ENCODE peak calls at places on chromosomes 2 and 18, in seven cellular contexts. O is H9, W is cardiac muscle cell, Z is A549, X is PC-3, D is heart left ventricle, Y is tibial nerve. U is an unnamed sample.

GRCh38 chr2:66433945-66434678 is 813 bp upstream of the MEIS1 start:
- DNase-seq in X (peak), O (peak), W (peak), D (peak), Y (no peak), Z (peak), U (no peak)

GRCh38 chr2:43402002-43402401 is 175.6 kb upstream of the ZFP36L2 start:
- DNase-seq in Y (no peak), X (no peak), Z (no peak), O (no peak), W (no peak), D (no peak), U (no peak)

GRCh38 chr2:226739508-226740030 is 60.1 kb downstream of the IRS1 start:
- DNase-seq in O (no peak), X (no peak), W (no peak), D (no peak), Z (no peak), Y (no peak), U (no peak)

GRCh38 chr18:7568426-7568825 is 1.3 kb downstream of the PTPRM start:
- DNase-seq in O (peak), Y (no peak), D (peak), X (peak), W (peak), Z (no peak), U (no peak)

GRCh38 chr2:104733544-104733943 is 120.4 kb upstream of the POU3F3 start:
- DNase-seq in Y (no peak), W (no peak), O (peak), Z (peak), D (no peak), X (peak), U (no peak)

GRCh38 chr2:66885775-66886402 is 451.0 kb downstream of the MEIS1 start:
- DNase-seq in W (no peak), O (no peak), D (no peak), X (no peak), Y (no peak), Z (no peak), U (no peak)

GRCh38 chr2:197131558-197131855 is 179.1 kb downstream of the ANKRD44 start:
- DNase-seq in Z (no peak), Y (no peak), W (no peak), D (no peak), X (no peak), O (no peak), U (no peak)

GRCh38 chr2:236180501-236180816 is 12.3 kb upstream of the GBX2 start:
- DNase-seq in Y (no peak), D (no peak), X (no peak), O (no peak), W (no peak), Z (no peak), U (no peak)

GRCh38 chr2:47905454-47906260 is 641 bp downstream of the FBXO11 start:
- DNase-seq in Z (peak), O (peak), Y (peak), W (peak), D (peak), X (peak), U (peak)

GRCh38 chr2:196233808-196234501 is 62.6 kb upstream of the STK17B start:
- DNase-seq in Y (no peak), D (no peak), Z (no peak), W (no peak), O (no peak), X (no peak), U (no peak)

GRCh38 chr2:32732135-32732534 is 104.3 kb downstream of the TTC27 start:
- DNase-seq in Z (no peak), X (no peak), Y (no peak), O (no peak), D (no peak), W (peak), U (no peak)

GRCh38 chr2:28480403-28481049 is 15.3 kb upstream of the PLB1 start:
- DNase-seq in Y (no peak), W (no peak), O (no peak), D (no peak), Z (no peak), X (no peak), U (no peak)

GRCh38 chr2:28475088-28475580 is 20.7 kb upstream of the PLB1 start:
- DNase-seq in Z (no peak), Y (no peak), W (no peak), X (no peak), D (no peak), O (no peak), U (no peak)

GRCh38 chr2:28471701-28472236 is 24.1 kb upstream of the PLB1 start:
- DNase-seq in O (no peak), W (no peak), Z (no peak), Y (no peak), D (no peak), X (no peak), U (no peak)

GRCh38 chr2:28477645-28478044 is 18.2 kb upstream of the PLB1 start:
- DNase-seq in Y (no peak), X (no peak), Z (no peak), W (no peak), O (no peak), D (no peak), U (no peak)

GRCh38 chr2:28477087-28477486 is 18.8 kb upstream of the PLB1 start:
- DNase-seq in X (no peak), Y (no peak), Z (no peak), W (no peak), D (no peak), O (no peak), U (no peak)
- H3K27ac ChIP-seq in X (no peak), Y (no peak), Z (no peak), W (no peak), D (no peak), O (no peak), U (no peak)

GRCh38 chr2:106098081-106098480 is 96.0 kb downstream of the UXS1 start:
- DNase-seq in X (peak), O (no peak), Y (no peak), W (peak), D (no peak), Z (peak), U (no peak)
- TF ChIP-seq CTCF in X (peak), O (peak), Y (peak), W (peak), D (peak), Z (no peak), U (no peak)

GRCh38 chr2:106139575-106139935 is 54.5 kb downstream of the UXS1 start:
- DNase-seq in X (no peak), O (no peak), Z (no peak), D (no peak), W (no peak), Y (no peak), U (no peak)
- H3K27ac ChIP-seq in X (no peak), O (no peak), Z (no peak), D (peak), W (no peak), Y (peak), U (peak)

DNA sequence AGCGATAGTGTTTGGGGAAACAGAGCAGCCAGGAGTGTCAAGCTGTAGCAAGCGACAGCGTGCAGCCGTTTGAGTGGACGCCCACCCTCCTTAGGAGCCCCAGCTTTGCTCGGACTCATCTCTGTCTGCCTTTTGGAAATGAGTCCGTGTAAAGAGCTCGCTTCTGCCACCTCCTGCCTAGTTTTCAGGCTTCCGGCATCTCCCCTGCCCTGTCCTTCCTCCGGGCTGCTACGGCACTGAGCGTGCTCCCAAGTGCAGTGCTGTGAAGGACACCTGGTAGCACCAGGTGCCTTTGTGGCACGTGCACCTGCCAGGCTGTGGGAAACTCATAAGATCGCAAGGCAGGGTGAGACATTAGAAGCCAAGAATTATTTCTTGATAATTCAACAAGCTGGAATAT is 117.1 kb downstream of the RNF144A start:
- DNase-seq in D (no peak), Y (no peak), W (peak), X (peak), O (peak), Z (peak), U (no peak)
- TF ChIP-seq CTCF in D (no peak), Y (no peak), W (peak), X (peak), O (peak), Z (peak), U (no peak)

DNA sequence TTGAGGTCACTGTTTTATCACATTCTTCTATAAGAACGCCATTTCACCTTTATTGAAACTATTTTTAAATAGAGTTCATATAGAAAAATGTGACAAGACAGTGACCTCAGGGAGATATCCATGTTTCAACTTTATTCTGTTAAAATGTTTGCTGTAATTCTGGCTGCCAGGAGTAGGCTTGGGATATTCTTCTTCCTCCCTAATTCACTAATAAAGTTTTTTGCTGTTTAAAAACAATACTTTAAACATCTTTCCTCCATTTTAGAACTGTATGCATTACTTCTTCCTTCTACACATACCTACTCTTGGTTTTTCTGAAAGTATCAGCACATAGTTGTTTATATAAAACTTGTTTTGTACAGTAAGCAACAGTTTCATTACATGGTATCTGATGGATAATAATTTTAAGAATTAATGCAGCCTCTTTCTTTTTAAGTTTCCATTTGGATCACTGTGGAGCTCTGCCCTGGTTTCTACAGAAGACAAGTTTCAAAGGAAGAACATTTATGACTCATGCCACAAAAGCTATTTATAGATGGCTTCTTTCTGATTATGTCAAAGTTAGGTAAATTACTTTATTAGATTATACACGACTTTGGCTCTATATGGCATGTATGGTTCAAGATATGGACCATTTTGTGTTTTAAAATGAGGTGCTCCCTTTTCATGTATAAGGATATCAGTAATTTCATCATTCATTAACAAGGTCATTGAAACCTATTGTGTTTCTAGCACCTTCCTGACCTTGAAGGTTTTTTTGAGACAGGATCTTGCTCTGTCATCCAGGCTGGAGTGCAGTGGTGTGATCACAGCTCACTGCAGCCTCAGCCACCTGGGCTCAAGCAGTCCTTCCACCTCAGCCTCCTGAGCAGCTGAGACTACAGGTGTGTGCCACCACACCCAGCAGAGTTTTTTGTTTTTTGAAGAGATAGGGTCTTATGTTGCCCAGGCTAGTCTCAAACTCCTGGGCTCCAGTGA is 7.2 kb downstream of the CPSF3 start:
- DNase-seq in W (no peak), X (no peak), Y (no peak), Z (no peak), O (no peak), D (no peak), U (no peak)
- H3K27ac ChIP-seq in W (no peak), X (no peak), Y (no peak), Z (no peak), O (no peak), D (no peak), U (no peak)

DNA sequence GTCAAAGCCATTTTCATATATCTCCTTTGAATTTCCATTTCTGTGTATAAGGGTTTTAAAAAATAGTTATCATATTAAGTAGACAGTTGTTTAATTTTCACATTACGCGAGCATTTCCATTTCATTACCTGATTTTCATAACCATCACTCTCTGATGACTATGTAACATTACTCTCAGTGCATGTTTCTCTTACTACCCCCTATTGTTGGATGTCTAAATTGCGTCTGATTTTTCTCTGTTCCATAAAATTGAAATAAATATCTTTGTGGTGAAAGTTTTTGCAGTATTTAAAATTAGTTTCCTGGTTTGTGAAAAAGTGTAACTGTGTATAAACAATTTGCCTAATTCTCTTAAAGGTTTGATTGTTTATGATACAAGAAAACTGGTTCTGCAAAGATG is 123.8 kb downstream of the MYO1B start:
- DNase-seq in X (peak), Z (no peak), Y (no peak), W (peak), O (no peak), D (no peak), U (no peak)
- TF ChIP-seq CTCF in X (peak), Z (peak), Y (no peak), W (peak), O (peak), D (no peak), U (no peak)

GRCh38 chr18:65769653-65770052 is 18.8 kb downstream of the CDH7 start:
- DNase-seq in Z (no peak), X (peak), D (no peak), W (no peak), Y (no peak), O (no peak), U (no peak)

GRCh38 chr18:65762556-65762955 is 11.7 kb downstream of the CDH7 start:
- DNase-seq in X (no peak), O (no peak), W (no peak), D (no peak), Z (no peak), Y (no peak), U (no peak)

GRCh38 chr18:65768379-65768778 is 17.6 kb downstream of the CDH7 start:
- DNase-seq in W (no peak), Y (no peak), O (no peak), D (no peak), Z (peak), X (peak), U (no peak)
- H3K27ac ChIP-seq in W (no peak), Y (no peak), O (no peak), D (no peak), Z (peak), X (peak), U (no peak)

GRCh38 chr2:121992700-121993099 is 237.2 kb downstream of the TSN start:
- DNase-seq in D (no peak), O (peak), W (no peak), X (no peak), Y (no peak), Z (no peak), U (no peak)
- TF ChIP-seq CTCF in D (no peak), O (peak), W (no peak), X (no peak), Y (no peak), Z (no peak), U (no peak)

DNA sequence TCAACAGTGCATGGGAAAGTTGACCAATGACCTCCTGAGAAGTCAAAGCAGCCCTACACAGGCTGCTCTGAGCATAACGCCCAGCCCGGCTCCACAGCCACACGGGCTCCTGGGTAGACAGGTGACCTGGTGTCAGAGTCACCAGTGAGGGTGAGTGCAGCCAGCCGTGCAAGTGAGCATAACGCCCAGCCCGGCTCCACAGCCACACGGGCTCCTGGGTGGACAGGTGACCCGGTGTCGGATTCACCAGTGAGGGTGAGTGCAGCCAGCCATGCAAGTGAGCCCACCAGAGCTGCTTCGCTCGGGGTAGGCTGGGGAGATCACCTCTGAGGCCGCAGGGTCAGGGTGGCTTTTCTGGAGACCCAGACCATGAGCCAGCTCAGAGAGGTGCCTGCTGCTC is 94.3 kb upstream of the TMEM18 start:
- DNase-seq in D (no peak), Z (no peak), X (no peak), Y (no peak), W (no peak), O (no peak), U (no peak)
- H3K27ac ChIP-seq in D (no peak), Z (no peak), X (no peak), Y (no peak), W (no peak), O (no peak), U (no peak)

U was measured in CD4-positive, alpha-beta T cell.